ENCODE peak calls at places on chromosomes 3 and 15, in six cellular contexts. One of them, this sample, is unnamed.

GRCh38 chr3:48432411-48433371 is 2.8 kb upstream of the PLXNB1 start:
- DNase-seq in HepG2: no peak
- DNase-seq in body of pancreas: no peak
- DNase-seq in testis: no peak
- DNase-seq in A549: no peak
- DNase-seq in ovary: peak
- DNase-seq in this sample: no peak

GRCh38 chr3:124772081-124772831 is 42.0 kb downstream of the UMPS start:
- DNase-seq in ovary: no peak
- DNase-seq in testis: peak
- DNase-seq in HepG2: no peak
- DNase-seq in body of pancreas: no peak
- DNase-seq in A549: no peak
- DNase-seq in this sample: no peak

GRCh38 chr3:47113669-47114365 is 50.1 kb downstream of the SETD2 start:
- DNase-seq in HepG2: no peak
- DNase-seq in testis: no peak
- DNase-seq in ovary: no peak
- DNase-seq in body of pancreas: no peak
- DNase-seq in A549: no peak
- DNase-seq in this sample: peak

GRCh38 chr3:131713416-131714118 is 210.8 kb upstream of the MRPL3 start:
- DNase-seq in testis: no peak
- DNase-seq in ovary: no peak
- DNase-seq in body of pancreas: no peak
- DNase-seq in A549: no peak
- DNase-seq in HepG2: no peak
- DNase-seq in this sample: no peak

GRCh38 chr3:142088522-142088921 is 60.8 kb downstream of the TFDP2 start:
- DNase-seq in body of pancreas: no peak
- DNase-seq in ovary: no peak
- DNase-seq in HepG2: peak
- DNase-seq in A549: no peak
- DNase-seq in testis: no peak
- DNase-seq in this sample: no peak

GRCh38 chr3:22928716-22929115 is 274.4 kb upstream of the UBE2E2 start:
- DNase-seq in body of pancreas: no peak
- DNase-seq in A549: no peak
- DNase-seq in ovary: peak
- DNase-seq in testis: no peak
- DNase-seq in HepG2: no peak
- DNase-seq in this sample: no peak

GRCh38 chr3:23713641-23714040 is 92.1 kb upstream of the UBE2E1 start:
- DNase-seq in ovary: no peak
- DNase-seq in body of pancreas: no peak
- DNase-seq in A549: no peak
- DNase-seq in HepG2: no peak
- DNase-seq in testis: no peak
- DNase-seq in this sample: no peak

GRCh38 chr15:39692464-39693327 is 89.9 kb downstream of the FSIP1 start:
- DNase-seq in testis: no peak
- DNase-seq in A549: no peak
- DNase-seq in ovary: no peak
- DNase-seq in HepG2: no peak
- DNase-seq in body of pancreas: no peak
- DNase-seq in this sample: no peak

GRCh38 chr3:13557926-13558325 is 9.0 kb downstream of the FBLN2 start:
- DNase-seq in body of pancreas: no peak
- DNase-seq in testis: no peak
- DNase-seq in A549: no peak
- DNase-seq in ovary: no peak
- DNase-seq in HepG2: no peak
- DNase-seq in this sample: no peak

GRCh38 chr3:124261301-124261700 is 269.4 kb upstream of the ROPN1 start:
- DNase-seq in A549: no peak
- DNase-seq in testis: no peak
- DNase-seq in ovary: no peak
- DNase-seq in HepG2: no peak
- DNase-seq in body of pancreas: no peak
- DNase-seq in this sample: no peak

GRCh38 chr15:85296615-85297402 is 83.6 kb upstream of the AKAP13 start:
- DNase-seq in testis: peak
- DNase-seq in ovary: peak
- DNase-seq in HepG2: peak
- DNase-seq in body of pancreas: peak
- DNase-seq in A549: peak
- DNase-seq in this sample: peak

GRCh38 chr15:55630921-55631320 is 42.8 kb upstream of the PYGO1 start:
- DNase-seq in testis: no peak
- DNase-seq in A549: no peak
- DNase-seq in HepG2: no peak
- DNase-seq in body of pancreas: no peak
- DNase-seq in ovary: no peak
- DNase-seq in this sample: no peak

GRCh38 chr3:48273594-48274211 is 32.8 kb downstream of the ZNF589 start:
- DNase-seq in A549: peak
- DNase-seq in testis: peak
- DNase-seq in body of pancreas: peak
- DNase-seq in ovary: peak
- DNase-seq in HepG2: peak
- DNase-seq in this sample: peak

GRCh38 chr15:50182233-50183013 is 427 bp downstream of the SLC27A2 start:
- DNase-seq in testis: peak
- DNase-seq in A549: peak
- DNase-seq in ovary: no peak
- DNase-seq in HepG2: no peak
- DNase-seq in body of pancreas: peak
- DNase-seq in this sample: no peak

GRCh38 chr15:73763893-73764292 is 10.7 kb upstream of the INSYN1 start:
- DNase-seq in testis: peak
- DNase-seq in HepG2: no peak
- DNase-seq in A549: no peak
- DNase-seq in body of pancreas: no peak
- DNase-seq in ovary: peak
- DNase-seq in this sample: no peak

GRCh38 chr3:11154036-11154952 is at the start of gene HRH1:
- DNase-seq in A549: no peak
- DNase-seq in body of pancreas: no peak
- DNase-seq in ovary: peak
- DNase-seq in HepG2: no peak
- DNase-seq in testis: no peak
- DNase-seq in this sample: no peak

GRCh38 chr3:120450261-120450913 is 405 bp downstream of the FSTL1 start:
- DNase-seq in body of pancreas: peak
- DNase-seq in testis: peak
- DNase-seq in A549: peak
- DNase-seq in ovary: peak
- DNase-seq in HepG2: no peak
- DNase-seq in this sample: no peak

GRCh38 chr3:13045904-13046568 is 27.2 kb downstream of the IQSEC1 start:
- DNase-seq in A549: no peak
- DNase-seq in ovary: no peak
- DNase-seq in body of pancreas: no peak
- DNase-seq in HepG2: no peak
- DNase-seq in testis: peak
- DNase-seq in this sample: no peak

GRCh38 chr3:14303336-14304100 is 98.9 kb upstream of the SLC6A6 start:
- DNase-seq in HepG2: no peak
- DNase-seq in A549: no peak
- DNase-seq in body of pancreas: no peak
- DNase-seq in testis: no peak
- DNase-seq in ovary: no peak
- DNase-seq in this sample: no peak

GRCh38 chr3:146469206-146470017 is at the start of gene PLSCR2:
- DNase-seq in testis: peak
- DNase-seq in A549: peak
- DNase-seq in ovary: peak
- DNase-seq in HepG2: no peak
- DNase-seq in body of pancreas: peak
- DNase-seq in this sample: no peak

GRCh38 chr3:78858165-78858564 is 909.6 kb downstream of the ROBO1 start:
- DNase-seq in body of pancreas: no peak
- DNase-seq in A549: no peak
- DNase-seq in testis: no peak
- DNase-seq in HepG2: no peak
- DNase-seq in ovary: no peak
- DNase-seq in this sample: no peak

GRCh38 chr3:197394464-197395321 is 96.3 kb upstream of the DLG1 start:
- DNase-seq in testis: peak
- DNase-seq in HepG2: no peak
- DNase-seq in body of pancreas: no peak
- DNase-seq in A549: no peak
- DNase-seq in ovary: peak
- DNase-seq in this sample: peak

GRCh38 chr15:57138260-57138895 is 219.9 kb downstream of the TCF12 start:
- DNase-seq in A549: peak
- DNase-seq in HepG2: peak
- DNase-seq in testis: peak
- DNase-seq in ovary: no peak
- DNase-seq in body of pancreas: no peak
- DNase-seq in this sample: peak

DNA sequence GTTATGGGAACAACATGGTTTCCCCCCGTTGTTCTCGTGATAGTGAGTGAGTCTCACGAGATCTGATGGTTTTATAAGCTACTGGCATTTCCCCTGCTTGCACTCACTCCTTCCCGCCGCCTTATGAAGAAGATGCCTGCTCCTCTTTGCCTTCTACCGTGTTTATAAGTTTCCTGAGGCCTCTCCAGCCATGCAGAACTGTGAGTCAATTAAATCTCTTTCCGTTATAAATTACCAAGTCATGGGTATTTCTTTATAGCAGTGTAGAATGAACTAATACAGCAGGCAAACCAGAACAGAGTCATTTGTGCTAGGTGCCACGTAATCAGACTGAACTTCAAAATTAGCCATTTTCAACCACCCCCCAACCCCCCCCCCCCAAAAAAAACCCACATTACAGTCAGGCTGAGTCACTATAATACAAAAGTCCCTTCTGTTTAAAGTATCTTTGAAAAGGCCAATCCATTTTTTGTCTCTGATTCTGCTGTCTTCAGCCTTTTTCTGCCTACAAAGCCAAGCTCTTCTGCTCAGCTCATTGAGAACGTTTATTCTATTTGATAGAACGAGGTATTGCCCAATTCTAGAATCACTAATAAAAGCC is 4.1 kb downstream of the OR4F6 start:
- DNase-seq in ovary: no peak
- DNase-seq in testis: no peak
- DNase-seq in A549: no peak
- DNase-seq in body of pancreas: no peak
- DNase-seq in HepG2: no peak
- DNase-seq in this sample: peak
- TF ChIP-seq POLR2A in ovary: no peak
- TF ChIP-seq POLR2A in testis: no peak
- TF ChIP-seq POLR2A in A549: no peak
- TF ChIP-seq POLR2A in body of pancreas: no peak
- TF ChIP-seq POLR2A in HepG2: no peak
- TF ChIP-seq POLR2A in this sample: no peak

GRCh38 chr15:34647569-34648334 is 64.3 kb upstream of the GOLGA8B start:
- DNase-seq in HepG2: no peak
- DNase-seq in A549: no peak
- DNase-seq in body of pancreas: peak
- DNase-seq in testis: no peak
- DNase-seq in ovary: no peak
- DNase-seq in this sample: no peak
- TF ChIP-seq POLR2A in HepG2: no peak
- TF ChIP-seq POLR2A in A549: no peak
- TF ChIP-seq POLR2A in body of pancreas: no peak
- TF ChIP-seq POLR2A in testis: no peak
- TF ChIP-seq POLR2A in ovary: no peak
- TF ChIP-seq POLR2A in this sample: no peak

DNA sequence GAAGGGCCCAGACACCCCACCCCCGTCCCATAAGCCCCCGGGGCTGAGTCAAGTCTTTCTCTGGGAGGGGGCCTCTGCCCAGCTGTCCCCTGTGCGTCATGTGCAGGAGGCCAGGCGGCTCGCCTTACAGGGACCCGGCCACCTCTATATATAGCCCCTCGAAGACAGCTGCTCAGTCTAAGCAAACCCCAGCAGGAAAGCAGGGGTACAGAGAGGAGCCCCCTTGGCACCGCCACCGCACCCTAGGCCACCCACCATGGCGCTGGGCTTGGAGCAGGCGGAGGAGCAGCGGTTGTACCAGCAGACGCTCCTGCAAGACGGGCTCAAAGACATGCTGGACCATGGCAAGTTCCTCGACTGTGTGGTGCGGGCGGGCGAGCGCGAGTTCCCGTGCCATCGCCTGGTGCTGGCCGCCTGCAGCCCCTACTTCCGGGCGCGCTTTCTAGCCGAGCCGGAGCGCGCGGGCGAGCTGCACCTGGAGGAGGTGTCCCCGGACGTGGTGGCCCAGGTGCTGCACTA is at the start of gene KLHL40:
- DNase-seq in testis: no peak
- DNase-seq in HepG2: no peak
- DNase-seq in ovary: peak
- DNase-seq in body of pancreas: no peak
- DNase-seq in A549: no peak
- DNase-seq in this sample: no peak
- TF ChIP-seq POLR2A in testis: no peak
- TF ChIP-seq POLR2A in HepG2: no peak
- TF ChIP-seq POLR2A in ovary: no peak
- TF ChIP-seq POLR2A in body of pancreas: no peak
- TF ChIP-seq POLR2A in A549: no peak
- TF ChIP-seq POLR2A in this sample: no peak

GRCh38 chr3:133661454-133662255 is at the start of gene TOPBP1:
- DNase-seq in testis: peak
- DNase-seq in HepG2: peak
- DNase-seq in ovary: peak
- DNase-seq in body of pancreas: peak
- DNase-seq in A549: peak
- DNase-seq in this sample: peak
- TF ChIP-seq POLR2A in testis: no peak
- TF ChIP-seq POLR2A in HepG2: peak
- TF ChIP-seq POLR2A in ovary: no peak
- TF ChIP-seq POLR2A in body of pancreas: peak
- TF ChIP-seq POLR2A in A549: peak
- TF ChIP-seq POLR2A in this sample: peak

DNA sequence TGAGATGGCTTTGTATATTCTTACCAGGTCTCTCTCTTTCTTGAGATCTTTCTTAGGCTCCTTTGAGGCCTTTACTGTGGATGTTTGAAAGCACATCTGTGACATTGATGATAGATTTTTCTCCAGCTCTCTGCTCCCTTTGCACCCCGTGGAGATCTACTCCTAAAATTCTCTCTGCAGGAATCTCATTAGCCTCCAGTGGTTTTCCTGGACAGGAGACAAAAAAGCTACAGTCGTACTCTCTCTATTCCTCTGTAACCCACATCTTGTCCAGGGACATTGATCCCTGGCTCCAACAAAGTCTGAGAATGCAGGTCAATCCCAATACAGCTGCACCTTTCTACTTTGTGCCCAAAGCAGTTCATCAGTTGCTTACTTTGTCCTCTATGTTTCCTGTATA is 68.2 kb downstream of the RBMS3 start:
- DNase-seq in HepG2: no peak
- DNase-seq in testis: no peak
- DNase-seq in A549: no peak
- DNase-seq in body of pancreas: no peak
- DNase-seq in ovary: no peak
- DNase-seq in this sample: no peak
- TF ChIP-seq POLR2A in HepG2: no peak
- TF ChIP-seq POLR2A in testis: no peak
- TF ChIP-seq POLR2A in A549: no peak
- TF ChIP-seq POLR2A in body of pancreas: no peak
- TF ChIP-seq POLR2A in ovary: no peak
- TF ChIP-seq POLR2A in this sample: no peak

GRCh38 chr15:22884344-22884743 is 45.9 kb downstream of the NIPA2 start:
- DNase-seq in ovary: no peak
- DNase-seq in A549: no peak
- DNase-seq in HepG2: peak
- DNase-seq in body of pancreas: no peak
- DNase-seq in testis: peak
- DNase-seq in this sample: no peak
- TF ChIP-seq POLR2A in ovary: no peak
- TF ChIP-seq POLR2A in A549: no peak
- TF ChIP-seq POLR2A in HepG2: no peak
- TF ChIP-seq POLR2A in body of pancreas: no peak
- TF ChIP-seq POLR2A in testis: no peak
- TF ChIP-seq POLR2A in this sample: no peak